ENCODE peak calls at places on chromosomes 7 and 10, in six cellular contexts. E is spleen, G is A549, R is body of pancreas, W is Peyer's patch, X is uterus. H is an unnamed sample.
A peak's percentile ranks its signal among the peaks of the same experiment; 100 is the strongest.

GRCh38 chr7:40822861-40823260 is 688.1 kb downstream of the SUGCT start:
- DNase-seq in E (no peak), G (no peak), R (no peak), W (no peak), X (no peak), H (no peak)

GRCh38 chr10:21754410-21755011 is 220.5 kb downstream of the MLLT10 start:
- DNase-seq in E (no peak), G (no peak), R (no peak), W (no peak), X (no peak), H (no peak)

GRCh38 chr10:43304687-43305333 is 37.9 kb upstream of the RASGEF1A start:
- DNase-seq in E (peak; percentile 92), G (peak; percentile 43), R (peak; percentile 66), W (peak; percentile 86), X (peak; percentile 68), H (peak; percentile 80)

GRCh38 chr7:12257582-12257981 is 46.5 kb downstream of the TMEM106B start:
- DNase-seq in E (no peak), G (no peak), R (no peak), W (no peak), X (no peak), H (no peak)

GRCh38 chr7:131836733-131837132 is 280.3 kb upstream of the PODXL start:
- DNase-seq in E (no peak), G (no peak), R (no peak), W (no peak), X (no peak), H (no peak)

GRCh38 chr10:76248781-76249180 is 817.4 kb downstream of the LRMDA start:
- DNase-seq in E (no peak), G (no peak), R (no peak), W (no peak), X (no peak), H (no peak)

GRCh38 chr7:34187908-34188307 is 282.6 kb downstream of the BMPER start:
- DNase-seq in E (no peak), G (no peak), R (no peak), W (no peak), X (no peak), H (no peak)

GRCh38 chr10:75607576-75607975 is 176.2 kb downstream of the LRMDA start:
- DNase-seq in E (no peak), G (no peak), R (no peak), W (no peak), X (no peak), H (no peak)

GRCh38 chr10:92573798-92574544 is at the start of gene IDE:
- DNase-seq in E (peak; percentile 97), G (peak; percentile 91), R (peak; percentile 89), W (peak; percentile 93), X (peak; percentile 83), H (peak; percentile 91)

GRCh38 chr10:121919666-121920065 is 8.2 kb downstream of the ATE1 start:
- DNase-seq in E (no peak), G (no peak), R (no peak), W (no peak), X (no peak), H (no peak)

GRCh38 chr10:132698761-132699391 is 87.1 kb downstream of the NKX6-2 start:
- DNase-seq in E (peak; percentile 83), G (no peak), R (no peak), W (peak; percentile 46), X (no peak), H (no peak)

GRCh38 chr7:158533386-158534133 is 54.1 kb downstream of the PTPRN2 start:
- DNase-seq in E (no peak), G (no peak), R (no peak), W (no peak), X (no peak), H (no peak)

GRCh38 chr10:8726087-8726486 is 671.6 kb downstream of the GATA3 start:
- DNase-seq in E (no peak), G (peak; percentile 79), R (no peak), W (no peak), X (no peak), H (no peak)

GRCh38 chr7:101106387-101106786 is 20.5 kb upstream of the SERPINE1 start:
- DNase-seq in E (no peak), G (no peak), R (no peak), W (no peak), X (no peak), H (no peak)

GRCh38 chr7:41792099-41792498 is 89.2 kb upstream of the INHBA start:
- DNase-seq in E (no peak), G (peak; percentile 2), R (no peak), W (no peak), X (no peak), H (no peak)

GRCh38 chr10:102133373-102134195 is 744 bp downstream of the PPRC1 start:
- DNase-seq in E (peak; percentile 92), G (peak; percentile 87), R (peak; percentile 72), W (peak; percentile 73), X (peak; percentile 81), H (peak; percentile 63)

GRCh38 chr10:32379314-32379949 is 32.5 kb upstream of the EPC1 start:
- DNase-seq in E (no peak), G (peak; percentile 66), R (no peak), W (no peak), X (no peak), H (no peak)

GRCh38 chr7:48964074-48964473 is 39.7 kb downstream of the CDC14C start:
- DNase-seq in E (no peak), G (no peak), R (no peak), W (no peak), X (no peak), H (no peak)

DNA sequence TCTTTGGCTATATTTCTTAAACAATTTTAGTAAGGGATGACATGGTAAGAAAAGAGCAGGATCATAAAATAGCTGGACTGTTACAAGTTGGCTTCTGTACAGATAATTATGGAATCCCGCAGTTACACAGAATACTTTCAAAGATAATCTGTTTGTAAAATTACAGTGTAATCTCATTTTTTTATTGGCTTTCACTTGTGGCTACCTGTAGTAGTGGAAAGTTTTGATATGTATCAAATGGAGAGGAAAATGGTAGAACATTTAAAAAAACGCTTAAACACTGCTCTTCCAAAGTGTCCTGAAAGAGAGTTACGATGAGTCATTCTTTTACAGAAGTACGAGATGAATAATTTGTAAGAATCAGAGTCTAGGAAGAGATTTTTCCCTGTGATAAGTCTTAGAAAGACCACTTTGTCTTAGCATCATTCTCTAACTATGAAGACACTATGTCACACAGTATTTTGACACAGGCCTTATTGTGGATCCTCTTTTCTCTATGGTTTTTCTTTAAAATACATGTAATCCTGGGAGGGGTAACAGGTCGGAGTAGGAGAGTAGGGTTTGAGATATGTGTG is 215.0 kb upstream of the DKK1 start:
- DNase-seq in E (no peak), G (no peak), R (no peak), W (no peak), X (no peak), H (no peak)
- H3K4me1 ChIP-seq in E (no peaks in the 10 kb centered on the region), G (no peaks in the 10 kb centered on the region), R (no peaks in the 10 kb centered on the region), W (no peaks in the 10 kb centered on the region), X (no peaks in the 10 kb centered on the region), H (no peaks in the 10 kb centered on the region)

DNA sequence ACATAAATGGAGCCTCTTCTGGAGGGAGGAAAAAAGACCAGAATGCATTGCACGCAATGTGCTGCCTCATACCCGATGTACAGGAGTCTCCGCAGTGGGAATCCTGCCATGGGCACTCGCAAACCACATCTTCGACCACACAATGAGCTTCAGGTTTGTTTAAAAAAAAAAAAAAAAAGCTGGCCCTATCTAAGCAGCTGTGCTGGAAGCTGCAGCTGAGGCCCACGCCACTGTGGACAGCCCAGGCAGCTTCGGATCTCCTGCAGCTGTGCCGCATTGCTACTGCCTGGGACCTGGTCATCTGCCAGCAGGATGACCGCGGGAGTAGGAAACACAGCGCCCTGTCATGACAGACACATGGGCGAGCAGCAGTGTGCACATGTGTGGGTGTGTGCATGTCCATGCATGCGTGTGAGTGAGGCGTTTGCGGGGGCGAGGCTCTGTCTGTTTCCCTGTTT is 26.0 kb downstream of the EN2 start:
- DNase-seq in E (no peak), G (no peak), R (no peak), W (no peak), X (no peak), H (no peak)
- TF ChIP-seq POLR2A in E (no peak), G (no peak), R (no peak), W (no peak), X (no peak), H (no peak)

DNA sequence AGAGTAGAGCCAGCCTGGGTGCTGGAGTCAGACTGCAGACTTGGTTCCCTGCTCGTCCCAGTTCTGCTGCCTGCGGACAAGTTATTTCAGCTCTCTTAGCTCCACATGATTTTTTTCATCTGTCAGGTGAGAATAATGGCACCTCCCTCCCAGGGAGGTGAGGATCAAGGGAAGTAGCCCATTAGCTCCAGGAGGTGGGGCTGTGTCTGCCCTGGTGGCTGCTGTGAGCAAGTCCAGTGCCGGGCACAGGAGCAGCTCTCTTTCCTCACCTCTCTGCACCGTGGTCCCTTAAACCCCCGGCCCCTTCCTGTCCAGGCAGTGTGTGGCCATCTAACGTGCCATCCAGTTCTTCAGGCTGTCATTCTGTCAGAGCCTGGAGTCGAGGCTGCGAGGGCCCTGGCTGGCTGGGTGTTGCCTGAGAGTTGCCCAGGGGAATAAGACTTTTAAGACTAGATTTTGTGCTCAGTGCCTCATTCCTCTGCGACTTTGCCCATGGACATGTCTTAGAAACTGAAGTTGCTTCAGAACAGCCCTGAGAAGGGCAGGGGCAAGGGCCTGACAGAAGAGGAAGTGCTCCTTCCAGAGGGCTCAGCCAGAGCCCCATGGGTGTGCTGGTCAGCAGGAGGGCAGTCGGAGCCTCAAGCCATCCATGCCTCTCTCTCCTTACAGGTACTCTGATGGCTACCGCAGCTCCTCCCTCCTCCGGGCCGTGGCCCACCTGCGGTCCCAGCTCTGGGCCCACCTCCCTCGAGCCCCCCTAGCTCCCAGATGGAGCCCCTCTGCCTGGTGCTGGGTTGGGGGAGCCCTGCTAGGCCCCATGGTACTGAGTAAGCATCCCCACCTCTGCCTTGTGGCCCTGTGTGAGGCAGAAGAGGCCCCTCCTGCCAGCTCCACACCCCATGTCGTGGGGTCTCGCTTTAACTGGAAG is 5.0 kb downstream of the ABCB8 start:
- DNase-seq in E (no peak), G (no peak), R (no peak), W (no peak), X (no peak), H (no peak)
- TF ChIP-seq CTCF in E (no peak), G (no peak), R (no peak), W (no peak), X (no peak), H (no peak)

GRCh38 chr10:127943336-127943910 is 36.5 kb downstream of the PTPRE start:
- DNase-seq in E (no peak), G (no peak), R (no peak), W (no peak), X (no peak), H (peak; percentile 14)
- H3K4me1 ChIP-seq in E (peaks cover 14% of the 10 kb centered on the region), G (no peaks in the 10 kb centered on the region), R (no peaks in the 10 kb centered on the region), W (no peaks in the 10 kb centered on the region), X (no peaks in the 10 kb centered on the region), H (peaks cover 15% of the 10 kb centered on the region)

DNA sequence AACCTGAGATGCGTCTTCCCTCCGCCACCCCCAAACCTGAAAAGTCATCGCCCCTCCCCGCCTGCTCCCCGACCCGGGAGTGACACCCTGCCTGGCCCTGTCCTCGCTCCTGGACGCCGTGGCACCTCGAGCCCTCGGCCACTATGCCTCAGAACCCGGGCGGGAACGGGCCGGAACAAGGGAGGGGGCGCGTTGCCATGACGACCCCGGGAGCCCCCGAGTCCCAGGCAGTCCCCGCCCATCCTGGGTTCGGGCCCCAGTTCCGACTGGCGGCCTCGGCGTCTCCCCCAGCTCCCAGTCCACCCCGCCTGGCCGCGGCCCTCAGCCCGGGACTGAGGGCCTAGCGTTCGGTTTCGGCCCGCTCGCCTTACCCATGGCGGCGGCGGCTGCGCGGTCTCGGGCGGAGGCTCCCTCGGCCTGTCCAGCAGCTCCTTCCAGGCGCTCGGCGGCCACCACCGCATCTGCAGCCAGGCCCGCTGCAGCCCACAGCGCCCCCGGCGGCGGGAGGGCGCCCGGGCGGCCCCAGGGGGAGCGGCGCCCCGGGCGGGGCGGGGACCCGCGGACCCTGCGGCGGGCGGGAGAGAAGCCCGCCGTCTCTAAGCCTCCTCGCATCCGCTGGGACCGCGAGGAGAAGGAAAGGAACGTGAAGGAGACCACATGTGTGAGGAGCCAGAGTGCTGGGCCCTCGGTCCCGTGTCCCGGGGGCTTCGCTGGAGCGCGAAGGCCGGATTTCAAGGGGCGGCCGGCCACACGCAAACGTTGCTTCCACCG is at the start of gene RUFY2:
- DNase-seq in E (peak; percentile 96), G (peak; percentile 84), R (peak; percentile 77), W (peak; percentile 89), X (peak; percentile 84), H (peak; percentile 82)
- TF ChIP-seq POLR2A in E (no peak), G (peak; percentile 65), R (peak; percentile 63), W (peak; percentile 55), X (peak; percentile 64), H (no peak)

H was measured in stomach.